ENCODE peak calls at places on chromosomes 7 and 10, in four cellular contexts. I, R, T and X are unnamed samples.

GRCh38 chr10:86085136-86085535 is 281.5 kb downstream of the GRID1 start:
- DNase-seq in T (no peak), R (no peak), I (peak), X (no peak)

GRCh38 chr10:101397140-101397539 is 43.2 kb downstream of the BTRC start:
- DNase-seq in T (peak), I (no peak), R (peak), X (peak)

GRCh38 chr10:46297406-46298204 is 10.8 kb downstream of the ANTXRL start:
- DNase-seq in T (no peak), R (no peak), I (peak), X (no peak)

GRCh38 chr7:106774768-106775551 is 90.1 kb upstream of the PIK3CG start:
- DNase-seq in R (no peak), T (peak), I (no peak), X (peak)

GRCh38 chr7:24572421-24573007 is 738 bp upstream of the PALS2 start:
- DNase-seq in R (no peak), I (peak), T (peak), X (peak)

GRCh38 chr7:69864283-69864682 is 266.0 kb downstream of the AUTS2 start:
- DNase-seq in I (no peak), T (no peak), R (no peak), X (no peak)

GRCh38 chr7:73521636-73522080 is 435 bp downstream of the BAZ1B start:
- DNase-seq in R (peak), I (peak), T (no peak), X (peak)

GRCh38 chr10:52451817-52452216 is 137.7 kb downstream of the DKK1 start:
- DNase-seq in T (peak), R (no peak), I (no peak), X (peak)

GRCh38 chr10:4020651-4021050 is 235.6 kb upstream of the KLF6 start:
- DNase-seq in T (no peak), R (no peak), I (no peak), X (no peak)

GRCh38 chr7:727806-728460 is 852 bp upstream of the PRKAR1B start:
- DNase-seq in I (no peak), R (no peak), T (no peak), X (peak)

GRCh38 chr7:40237731-40238130 is 102.9 kb downstream of the SUGCT start:
- DNase-seq in R (no peak), I (no peak), T (no peak), X (no peak)

GRCh38 chr7:150383710-150384397 is 4.7 kb downstream of the ZNF775 start:
- DNase-seq in R (peak), I (peak), T (no peak), X (no peak)

GRCh38 chr7:7051221-7051877 is 131.0 kb upstream of the C1GALT1 start:
- DNase-seq in T (peak), R (no peak), I (no peak), X (no peak)

GRCh38 chr7:41238851-41239331 is 464.0 kb downstream of the INHBA start:
- DNase-seq in T (peak), I (no peak), R (no peak), X (peak)

GRCh38 chr10:31709028-31709427 is 219.6 kb downstream of the ARHGAP12 start:
- DNase-seq in T (peak), I (no peak), R (no peak), X (peak)
- TF ChIP-seq CTCF in T (peak), I (peak), R (no peak), X (peak)

GRCh38 chr10:22087365-22087738 is 83.8 kb upstream of the DNAJC1 start:
- DNase-seq in R (no peak), T (no peak), I (no peak), X (no peak)

DNA sequence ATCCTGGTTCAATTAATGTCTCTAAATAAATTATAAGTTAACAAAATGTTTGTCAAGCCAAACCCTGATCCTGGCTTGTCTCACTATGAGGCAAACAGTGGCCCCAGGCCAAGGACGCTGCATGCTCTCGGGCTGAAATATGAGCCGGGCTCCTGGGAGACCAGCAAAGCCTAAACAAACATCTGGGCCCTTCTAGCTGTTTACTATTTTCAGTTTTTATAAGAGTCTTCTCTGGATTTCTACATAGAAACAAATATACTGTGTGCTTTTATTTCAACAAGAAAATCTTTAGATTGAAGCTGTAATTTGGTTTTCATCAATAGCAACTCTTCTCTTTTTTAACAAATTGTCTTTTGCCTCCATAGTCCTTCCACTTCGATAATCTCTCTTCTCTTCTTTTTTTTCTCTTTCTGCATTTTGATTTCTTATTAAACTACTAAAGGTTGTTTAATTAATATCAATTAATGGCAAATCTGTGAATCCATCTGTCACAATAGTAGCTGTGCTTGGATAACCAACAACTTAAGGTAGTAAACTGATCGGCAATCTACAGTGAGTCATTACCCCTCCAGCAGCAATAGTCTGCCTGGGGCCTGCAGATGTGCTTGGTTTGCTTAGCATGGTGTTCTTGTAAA is 83.3 kb upstream of the DNAJC1 start:
- DNase-seq in T (peak), I (peak), R (peak), X (peak)
- H3K4me3 ChIP-seq in T (no peak), I (no peak), R (no peak), X (no peak)

GRCh38 chr7:26199301-26200112 is 1.0 kb downstream of the HNRNPA2B1 start:
- DNase-seq in T (peak), R (peak), I (peak), X (no peak)
- TF ChIP-seq CTCF in T (no peak), R (no peak), I (no peak), X (no peak)

GRCh38 chr10:122115874-122116273 is 126.9 kb downstream of the TACC2 start:
- DNase-seq in I (no peak), R (no peak), T (no peak), X (no peak)

GRCh38 chr10:122113161-122113944 is 124.4 kb downstream of the TACC2 start:
- DNase-seq in R (peak), I (peak), T (peak), X (peak)

GRCh38 chr10:122112625-122113160 is 123.7 kb downstream of the TACC2 start:
- DNase-seq in R (peak), I (peak), T (peak), X (peak)

GRCh38 chr10:122114156-122114747 is 125.3 kb downstream of the TACC2 start:
- DNase-seq in I (no peak), R (no peak), T (peak), X (no peak)

DNA sequence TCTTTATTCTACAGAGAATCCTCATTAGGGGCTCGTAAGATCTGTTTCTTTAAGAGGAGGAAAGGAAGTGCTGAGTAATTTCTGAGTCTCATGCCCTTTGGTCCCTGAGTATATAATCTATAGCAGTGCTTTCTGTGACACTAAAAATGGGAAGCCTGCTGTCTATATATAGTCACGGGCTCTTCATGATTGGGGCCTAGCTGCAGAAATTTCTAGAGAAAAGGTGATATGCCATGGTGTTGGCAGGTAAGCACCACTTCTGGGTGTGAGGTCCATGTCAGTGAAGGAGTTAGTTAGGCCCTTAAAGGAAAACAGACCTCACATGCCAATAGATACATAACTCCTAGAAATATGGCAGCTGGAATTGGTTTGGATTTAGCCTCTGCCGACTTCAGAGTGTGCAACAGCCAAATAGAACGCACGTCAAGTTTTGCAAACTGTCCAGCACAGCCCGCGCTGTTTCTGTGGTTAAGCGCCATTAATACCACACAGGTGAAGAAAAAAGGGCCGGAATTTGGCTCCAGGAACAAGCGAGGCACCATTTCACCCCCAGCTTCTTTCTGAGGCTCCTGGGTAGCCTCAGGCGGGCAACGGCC is 123.2 kb downstream of the TACC2 start:
- DNase-seq in I (no peak), T (peak), R (no peak), X (peak)
- H3K4me3 ChIP-seq in I (peak), T (peak), R (peak), X (peak)

DNA sequence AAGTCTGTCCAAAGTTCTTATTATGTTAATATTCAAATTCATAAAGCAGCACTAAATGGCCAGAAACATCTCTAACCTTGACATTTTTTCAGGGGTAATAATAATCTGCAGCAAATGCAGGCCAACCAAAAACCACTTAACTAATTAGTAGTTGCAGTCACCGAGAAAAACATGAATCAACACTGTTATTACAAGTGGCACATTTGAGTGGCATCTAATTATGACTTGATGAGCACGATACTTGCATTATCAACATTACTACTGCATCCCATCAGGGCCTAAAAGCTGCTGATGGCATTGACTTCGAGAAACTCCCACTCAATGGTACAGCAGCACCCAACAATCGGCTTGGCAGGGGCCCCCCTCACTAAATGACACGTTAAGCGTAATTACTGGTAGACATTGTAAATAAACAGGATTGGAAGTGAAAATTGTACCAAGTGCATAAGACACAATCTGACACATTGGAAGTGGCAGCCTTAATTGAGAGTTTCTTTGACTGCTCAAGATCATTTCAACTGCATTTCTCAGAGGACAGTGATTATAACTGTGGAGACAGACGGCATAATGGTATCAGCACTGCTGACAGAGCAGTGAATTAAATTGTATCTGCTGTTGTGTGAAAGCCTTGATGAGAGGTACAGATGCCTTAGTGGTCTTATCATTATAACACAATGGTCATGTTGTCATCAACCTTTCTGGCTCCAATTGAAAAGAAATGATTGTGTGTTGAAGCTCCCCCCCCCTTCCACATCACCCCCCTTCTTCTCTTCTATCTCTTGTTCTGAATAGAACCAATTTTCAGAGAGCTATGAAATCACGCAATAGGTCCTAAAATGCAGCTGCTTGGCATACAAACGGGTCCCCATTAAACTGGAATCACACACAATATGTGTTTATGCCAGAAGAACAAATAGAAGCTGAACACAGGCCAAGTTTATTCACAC is 43.4 kb downstream of the SHTN1 start:
- DNase-seq in R (no peak), I (no peak), T (no peak), X (no peak)
- TF ChIP-seq CTCF in R (no peak), I (no peak), T (no peak), X (no peak)

GRCh38 chr10:11178606-11179221 is 161.0 kb downstream of the CELF2 start:
- DNase-seq in R (peak), I (no peak), T (no peak), X (no peak)

GRCh38 chr10:11177926-11178453 is 160.3 kb downstream of the CELF2 start:
- DNase-seq in T (no peak), R (peak), I (no peak), X (no peak)

GRCh38 chr10:11179231-11180105 is 161.8 kb downstream of the CELF2 start:
- DNase-seq in T (no peak), R (no peak), I (no peak), X (no peak)

GRCh38 chr10:11181996-11182395 is 164.3 kb downstream of the CELF2 start:
- DNase-seq in I (no peak), R (no peak), T (no peak), X (no peak)

GRCh38 chr10:11180228-11180627 is 162.6 kb downstream of the CELF2 start:
- DNase-seq in T (no peak), I (peak), R (no peak), X (no peak)
- H3K4me3 ChIP-seq in T (no peak), I (peak), R (no peak), X (no peak)

GRCh38 chr10:113080061-113080460 is 130.0 kb downstream of the TCF7L2 start:
- DNase-seq in I (no peak), T (no peak), R (no peak), X (no peak)

GRCh38 chr10:113076949-113077348 is 126.9 kb downstream of the TCF7L2 start:
- DNase-seq in T (no peak), I (no peak), R (no peak), X (no peak)

GRCh38 chr10:113084031-113084430 is 134.0 kb downstream of the TCF7L2 start:
- DNase-seq in T (no peak), R (no peak), I (no peak), X (peak)

GRCh38 chr10:113078282-113078907 is 128.3 kb downstream of the TCF7L2 start:
- DNase-seq in I (no peak), R (no peak), T (no peak), X (no peak)

DNA sequence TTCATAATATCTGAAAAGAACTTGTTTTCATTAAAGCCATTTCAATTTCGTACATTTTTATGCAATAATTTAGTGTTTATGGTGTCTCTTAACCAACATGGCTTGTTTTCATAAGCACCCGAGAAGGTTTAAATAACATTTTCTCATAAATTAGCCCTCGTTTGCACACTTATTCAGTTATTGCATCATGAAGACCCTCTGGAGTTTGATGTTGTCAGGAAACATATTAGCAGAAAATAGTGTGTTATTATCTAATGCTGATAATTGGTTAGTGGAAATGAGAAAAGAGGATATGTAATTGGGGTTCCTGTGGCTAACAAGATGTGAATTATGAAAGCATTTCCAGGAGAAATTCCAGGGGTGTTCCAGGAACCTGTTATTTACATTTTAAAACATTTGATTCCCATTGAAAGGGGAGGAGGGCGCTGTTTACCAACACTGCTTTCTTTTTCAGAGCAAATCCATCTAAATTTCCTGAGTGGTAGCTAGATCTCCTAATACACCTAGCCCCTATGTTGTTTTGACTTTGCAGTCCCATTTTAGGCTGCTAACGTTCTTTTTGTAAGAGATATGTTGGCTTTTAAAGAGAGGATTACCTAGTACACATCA is 130.7 kb downstream of the TCF7L2 start:
- DNase-seq in R (no peak), I (no peak), T (no peak), X (no peak)
- TF ChIP-seq CTCF in R (peak), I (peak), T (peak), X (peak)

GRCh38 chr10:131453772-131454634 is 142.5 kb upstream of the TCERG1L start:
- DNase-seq in I (peak), R (peak), T (peak), X (peak)
- H3K4me3 ChIP-seq in I (peak), R (no peak), T (no peak), X (no peak)